ENCODE peak calls at places on chromosomes 12 and 14, in six cellular contexts. One of them, this sample, is unnamed.

GRCh38 chr14:99072956-99073355 is 199.0 kb downstream of the BCL11B start:
- DNase-seq in breast epithelium: no peak
- DNase-seq in AG04450: no peak
- DNase-seq in AG09309: no peak
- DNase-seq in lung: peak; percentile 19
- DNase-seq in transverse colon: no peak
- DNase-seq in this sample: no peak

GRCh38 chr14:95696741-95697140 is 10.5 kb downstream of the TCL1B start:
- DNase-seq in transverse colon: no peak
- DNase-seq in breast epithelium: no peak
- DNase-seq in lung: no peak
- DNase-seq in AG09309: no peak
- DNase-seq in AG04450: no peak
- DNase-seq in this sample: no peak

GRCh38 chr12:104672501-104673265 is 215.9 kb downstream of the CHST11 start:
- DNase-seq in lung: no peak
- DNase-seq in transverse colon: no peak
- DNase-seq in AG04450: no peak
- DNase-seq in breast epithelium: no peak
- DNase-seq in AG09309: no peak
- DNase-seq in this sample: no peak

GRCh38 chr14:69289811-69290520 is 30.0 kb downstream of the GALNT16 start:
- DNase-seq in AG09309: no peak
- DNase-seq in breast epithelium: no peak
- DNase-seq in AG04450: no peak
- DNase-seq in lung: no peak
- DNase-seq in transverse colon: no peak
- DNase-seq in this sample: no peak

GRCh38 chr14:93322886-93323596 is 9.8 kb downstream of the BTBD7 start:
- DNase-seq in breast epithelium: no peak
- DNase-seq in transverse colon: no peak
- DNase-seq in AG04450: no peak
- DNase-seq in AG09309: no peak
- DNase-seq in lung: no peak
- DNase-seq in this sample: no peak

GRCh38 chr12:20601668-20602280 is 93.4 kb upstream of the SLCO1C1 start:
- DNase-seq in lung: no peak
- DNase-seq in AG09309: no peak
- DNase-seq in breast epithelium: no peak
- DNase-seq in AG04450: no peak
- DNase-seq in transverse colon: no peak
- DNase-seq in this sample: peak; percentile 53

GRCh38 chr12:7959278-7960063 is 23.5 kb upstream of the SLC2A3 start:
- DNase-seq in transverse colon: peak; percentile 41
- DNase-seq in AG04450: no peak
- DNase-seq in lung: peak; percentile 54
- DNase-seq in AG09309: no peak
- DNase-seq in breast epithelium: no peak
- DNase-seq in this sample: no peak

GRCh38 chr14:101508196-101508947 is 52.9 kb upstream of the DIO3 start:
- DNase-seq in breast epithelium: peak; percentile 20
- DNase-seq in AG04450: no peak
- DNase-seq in AG09309: no peak
- DNase-seq in lung: no peak
- DNase-seq in transverse colon: peak; percentile 0
- DNase-seq in this sample: no peak

GRCh38 chr12:104653730-104654328 is 197.1 kb downstream of the CHST11 start:
- DNase-seq in AG04450: no peak
- DNase-seq in breast epithelium: no peak
- DNase-seq in lung: no peak
- DNase-seq in AG09309: no peak
- DNase-seq in transverse colon: no peak
- DNase-seq in this sample: no peak

GRCh38 chr14:65131176-65131765 is 29.0 kb upstream of the MAX start:
- DNase-seq in transverse colon: peak; percentile 60
- DNase-seq in AG09309: peak; percentile 90
- DNase-seq in AG04450: peak; percentile 39
- DNase-seq in lung: no peak
- DNase-seq in breast epithelium: no peak
- DNase-seq in this sample: peak; percentile 33

GRCh38 chr12:27178723-27179398 is 65.2 kb upstream of the STK38L start:
- DNase-seq in transverse colon: no peak
- DNase-seq in lung: no peak
- DNase-seq in AG09309: no peak
- DNase-seq in breast epithelium: no peak
- DNase-seq in AG04450: no peak
- DNase-seq in this sample: no peak

GRCh38 chr14:85533821-85534271 is 3.9 kb downstream of the FLRT2 start:
- DNase-seq in AG04450: no peak
- DNase-seq in lung: no peak
- DNase-seq in AG09309: no peak
- DNase-seq in transverse colon: no peak
- DNase-seq in breast epithelium: peak; percentile 52
- DNase-seq in this sample: no peak

GRCh38 chr14:96275182-96276112 is 19.4 kb downstream of the BDKRB1 start:
- DNase-seq in AG04450: peak; percentile 83
- DNase-seq in breast epithelium: peak; percentile 72
- DNase-seq in lung: peak; percentile 74
- DNase-seq in AG09309: peak; percentile 48
- DNase-seq in transverse colon: peak; percentile 75
- DNase-seq in this sample: peak; percentile 43

GRCh38 chr12:6376079-6376941 is 947 bp upstream of the SCNN1A start:
- DNase-seq in transverse colon: peak; percentile 75
- DNase-seq in AG09309: no peak
- DNase-seq in breast epithelium: peak; percentile 70
- DNase-seq in lung: peak; percentile 91
- DNase-seq in AG04450: no peak
- DNase-seq in this sample: no peak

GRCh38 chr12:6375269-6376078 is at the start of gene SCNN1A:
- DNase-seq in AG09309: no peak
- DNase-seq in transverse colon: peak; percentile 86
- DNase-seq in AG04450: no peak
- DNase-seq in breast epithelium: peak; percentile 81
- DNase-seq in lung: peak; percentile 88
- DNase-seq in this sample: no peak

GRCh38 chr12:6373022-6373787 is 2.2 kb downstream of the SCNN1A start:
- DNase-seq in breast epithelium: no peak
- DNase-seq in lung: no peak
- DNase-seq in AG09309: no peak
- DNase-seq in transverse colon: peak; percentile 62
- DNase-seq in AG04450: no peak
- DNase-seq in this sample: no peak

GRCh38 chr12:6374028-6374780 is 1.2 kb downstream of the SCNN1A start:
- DNase-seq in breast epithelium: no peak
- DNase-seq in lung: no peak
- DNase-seq in transverse colon: peak; percentile 16
- DNase-seq in AG04450: no peak
- DNase-seq in AG09309: no peak
- DNase-seq in this sample: no peak

GRCh38 chr12:6374781-6375150 is 597 bp downstream of the SCNN1A start:
- DNase-seq in transverse colon: peak; percentile 17
- DNase-seq in lung: no peak
- DNase-seq in breast epithelium: no peak
- DNase-seq in AG09309: no peak
- DNase-seq in AG04450: no peak
- DNase-seq in this sample: no peak
- H3K4me3 ChIP-seq in transverse colon: peak overlapping the region; percentile 40
- H3K4me3 ChIP-seq in lung: peak overlapping the region; percentile 9
- H3K4me3 ChIP-seq in breast epithelium: no peak overlapping the region
- H3K4me3 ChIP-seq in AG09309: no peak overlapping the region
- H3K4me3 ChIP-seq in AG04450: no peak overlapping the region
- H3K4me3 ChIP-seq in this sample: no peak overlapping the region

GRCh38 chr12:130761537-130762318 is 45.6 kb upstream of the RIMBP2 start:
- DNase-seq in lung: no peak
- DNase-seq in breast epithelium: no peak
- DNase-seq in AG04450: no peak
- DNase-seq in transverse colon: peak; percentile 26
- DNase-seq in AG09309: peak; percentile 21
- DNase-seq in this sample: no peak
- TF ChIP-seq CTCF in lung: peak; percentile 34
- TF ChIP-seq CTCF in breast epithelium: no peak
- TF ChIP-seq CTCF in AG04450: peak; percentile 64
- TF ChIP-seq CTCF in transverse colon: peak; percentile 34
- TF ChIP-seq CTCF in AG09309: peak; percentile 78
- TF ChIP-seq CTCF in this sample: peak; percentile 63

GRCh38 chr12:65824314-65824563 is at the start of gene HMGA2:
- DNase-seq in AG09309: peak; percentile 50
- DNase-seq in transverse colon: no peak
- DNase-seq in lung: no peak
- DNase-seq in AG04450: peak; percentile 36
- DNase-seq in breast epithelium: no peak
- DNase-seq in this sample: no peak

GRCh38 chr12:65822732-65823480 is 1.4 kb upstream of the HMGA2 start:
- DNase-seq in AG09309: no peak
- DNase-seq in transverse colon: peak; percentile 60
- DNase-seq in lung: no peak
- DNase-seq in breast epithelium: no peak
- DNase-seq in AG04450: no peak
- DNase-seq in this sample: peak; percentile 52

GRCh38 chr12:65825323-65825572 is 965 bp downstream of the HMGA2 start:
- DNase-seq in breast epithelium: no peak
- DNase-seq in AG04450: no peak
- DNase-seq in transverse colon: no peak
- DNase-seq in lung: no peak
- DNase-seq in AG09309: no peak
- DNase-seq in this sample: no peak

GRCh38 chr12:65825573-65826512 is 1.6 kb downstream of the HMGA2 start:
- DNase-seq in AG09309: no peak
- DNase-seq in transverse colon: peak; percentile 33
- DNase-seq in AG04450: no peak
- DNase-seq in breast epithelium: no peak
- DNase-seq in lung: no peak
- DNase-seq in this sample: no peak

DNA sequence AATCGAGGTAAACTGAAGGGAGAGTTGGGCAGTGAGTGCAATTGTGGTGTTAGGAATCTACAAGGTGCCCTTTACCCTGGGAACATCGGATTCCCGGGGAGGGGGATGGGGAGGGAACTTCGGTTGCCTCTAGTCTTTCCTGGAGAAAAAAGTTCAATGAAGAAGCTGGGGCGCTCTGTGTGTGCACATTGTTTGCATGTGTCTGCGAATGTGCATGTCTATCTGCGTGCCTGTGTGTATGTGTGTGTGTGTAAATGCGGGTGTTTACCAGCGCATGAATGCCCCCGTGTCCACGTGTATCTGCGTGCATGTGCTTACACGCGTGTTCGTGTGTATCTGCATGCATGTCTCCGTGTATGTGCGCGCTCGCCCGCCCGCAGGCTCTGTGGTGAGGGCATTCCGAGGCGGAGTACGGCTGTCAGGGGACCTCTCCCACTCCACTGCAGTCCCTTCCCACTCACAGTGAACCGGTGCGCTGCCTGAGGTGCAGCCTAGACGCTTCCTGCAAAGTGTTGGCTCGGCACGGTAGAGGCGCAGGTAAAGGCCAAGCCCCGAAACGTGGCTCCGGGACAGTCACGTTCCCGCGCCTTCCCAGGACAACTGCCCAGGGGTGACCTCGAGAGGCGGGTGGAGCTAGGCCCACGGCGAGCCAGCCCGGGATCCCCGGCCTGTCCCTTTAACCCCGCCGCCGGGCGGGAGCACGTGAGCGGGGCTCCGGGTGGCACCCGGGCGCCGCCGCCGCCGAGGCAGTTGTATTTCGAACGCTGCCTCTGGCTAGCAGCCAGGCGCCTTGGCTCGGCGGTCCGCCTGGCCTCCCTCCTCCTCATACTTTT is 586 bp upstream of the HMGA2 start:
- DNase-seq in transverse colon: peak; percentile 73
- DNase-seq in breast epithelium: no peak
- DNase-seq in lung: no peak
- DNase-seq in AG04450: no peak
- DNase-seq in AG09309: no peak
- DNase-seq in this sample: no peak
- H3K4me3 ChIP-seq in transverse colon: peak overlapping the region; percentile 51
- H3K4me3 ChIP-seq in breast epithelium: peak overlapping the region; percentile 54
- H3K4me3 ChIP-seq in lung: peak overlapping the region; percentile 1
- H3K4me3 ChIP-seq in AG04450: peak overlapping the region; percentile 69
- H3K4me3 ChIP-seq in AG09309: peak overlapping the region; percentile 66
- H3K4me3 ChIP-seq in this sample: peak overlapping the region; percentile 82

DNA sequence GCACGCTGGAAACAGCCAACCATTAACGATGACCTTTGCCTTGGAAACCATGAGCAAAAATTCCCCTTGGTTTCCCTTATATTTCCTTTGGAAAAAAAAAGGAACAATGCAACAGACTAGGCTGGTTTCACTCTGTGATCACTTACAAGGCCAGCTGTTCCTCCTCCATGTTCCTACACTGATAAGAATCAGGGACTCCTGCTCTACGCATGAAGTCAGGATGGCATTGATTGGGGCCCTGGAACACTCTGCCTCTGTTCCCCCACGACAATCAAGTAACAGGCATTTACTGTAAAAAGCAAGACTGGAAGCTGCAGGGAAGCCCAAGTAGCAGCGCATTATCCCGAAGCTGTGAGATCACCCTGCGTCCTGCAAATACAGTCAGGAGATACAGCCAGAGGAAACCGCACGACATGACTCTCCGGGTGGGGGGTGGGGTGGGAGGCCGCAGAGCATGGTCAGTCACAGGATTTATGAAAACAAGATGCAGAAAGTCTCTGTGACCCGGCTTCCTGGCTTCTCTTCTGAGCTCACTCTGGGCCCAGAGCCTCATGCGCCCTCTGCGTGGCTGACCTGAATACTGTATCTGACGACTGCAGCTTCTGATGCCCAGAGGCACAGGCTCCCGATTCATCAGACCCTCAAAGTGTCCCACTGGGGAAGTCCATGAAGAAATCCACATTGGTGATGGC is 31.1 kb downstream of the SSH1 start:
- DNase-seq in lung: no peak
- DNase-seq in AG04450: peak; percentile 83
- DNase-seq in breast epithelium: no peak
- DNase-seq in transverse colon: peak; percentile 32
- DNase-seq in AG09309: peak; percentile 95
- DNase-seq in this sample: peak; percentile 87
- TF ChIP-seq CTCF in lung: no peak
- TF ChIP-seq CTCF in AG04450: peak; percentile 20
- TF ChIP-seq CTCF in breast epithelium: no peak
- TF ChIP-seq CTCF in transverse colon: no peak
- TF ChIP-seq CTCF in AG09309: peak; percentile 16
- TF ChIP-seq CTCF in this sample: peak; percentile 13

DNA sequence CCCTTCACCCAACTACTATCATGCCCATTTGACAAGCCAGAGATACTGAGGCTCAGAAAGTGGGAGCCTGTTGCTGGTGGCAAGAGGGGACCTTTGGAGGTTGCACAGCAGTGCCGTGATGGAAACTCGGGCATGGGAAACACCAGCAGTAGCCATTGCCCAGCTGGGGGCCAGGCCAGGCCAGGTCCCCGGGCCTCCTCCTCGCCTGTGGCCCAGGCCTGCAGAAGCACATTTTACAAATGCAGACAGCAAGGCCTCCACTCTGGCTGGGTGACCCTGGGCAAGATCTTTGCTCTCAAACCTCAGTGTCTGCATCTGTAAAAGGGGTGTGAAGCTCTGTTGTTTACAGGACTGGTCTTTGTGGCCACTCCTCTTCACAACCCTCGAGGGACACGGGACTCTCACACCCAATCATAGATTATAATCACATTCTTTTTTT is 4.5 kb upstream of the SH2B3 start:
- DNase-seq in transverse colon: no peak
- DNase-seq in lung: no peak
- DNase-seq in AG09309: no peak
- DNase-seq in AG04450: no peak
- DNase-seq in breast epithelium: no peak
- DNase-seq in this sample: no peak
- H3K4me3 ChIP-seq in transverse colon: no peak overlapping the region
- H3K4me3 ChIP-seq in lung: no peak overlapping the region
- H3K4me3 ChIP-seq in AG09309: no peak overlapping the region
- H3K4me3 ChIP-seq in AG04450: no peak overlapping the region
- H3K4me3 ChIP-seq in breast epithelium: no peak overlapping the region
- H3K4me3 ChIP-seq in this sample: no peak overlapping the region

This sample was measured in astrocyte of the cerebellum.